ENCODE peak calls at places on chromosomes 7 and 10, in eight cellular contexts. One of them, this sample, is unnamed.

GRCh38 chr10:51399840-51400239 is 299.6 kb downstream of the CSTF2T start:
- DNase-seq in progenitor cell of endocrine pancreas: no peak
- DNase-seq in A673: no peak
- DNase-seq in stimulated activated CD4-positive, alpha-beta T cell treated with anti-CD3 and anti-CD28 coated beads, TNF-alpha, amount 100 ng/mL, for 4 hours: no peak
- DNase-seq in Calu3: no peak
- DNase-seq in WTC11: no peak
- DNase-seq in GM04504: no peak
- DNase-seq in adipocyte: no peak
- DNase-seq in this sample: no peak

GRCh38 chr7:158056761-158057160 is 530.9 kb downstream of the PTPRN2 start:
- DNase-seq in progenitor cell of endocrine pancreas: no peak
- DNase-seq in A673: no peak
- DNase-seq in stimulated activated CD4-positive, alpha-beta T cell treated with anti-CD3 and anti-CD28 coated beads, TNF-alpha, amount 100 ng/mL, for 4 hours: no peak
- DNase-seq in Calu3: no peak
- DNase-seq in WTC11: no peak
- DNase-seq in GM04504: no peak
- DNase-seq in adipocyte: no peak
- DNase-seq in this sample: no peak

GRCh38 chr7:147022056-147022455 is 905.5 kb downstream of the CNTNAP2 start:
- DNase-seq in progenitor cell of endocrine pancreas: no peak
- DNase-seq in A673: no peak
- DNase-seq in stimulated activated CD4-positive, alpha-beta T cell treated with anti-CD3 and anti-CD28 coated beads, TNF-alpha, amount 100 ng/mL, for 4 hours: no peak
- DNase-seq in Calu3: no peak
- DNase-seq in WTC11: no peak
- DNase-seq in GM04504: no peak
- DNase-seq in adipocyte: peak; percentile 54
- DNase-seq in this sample: no peak

GRCh38 chr7:141695803-141696289 is 6.1 kb downstream of the DENND11 start:
- DNase-seq in progenitor cell of endocrine pancreas: no peak
- DNase-seq in A673: no peak
- DNase-seq in stimulated activated CD4-positive, alpha-beta T cell treated with anti-CD3 and anti-CD28 coated beads, TNF-alpha, amount 100 ng/mL, for 4 hours: no peak
- DNase-seq in Calu3: no peak
- DNase-seq in WTC11: no peak
- DNase-seq in GM04504: no peak
- DNase-seq in adipocyte: no peak
- DNase-seq in this sample: no peak

GRCh38 chr7:148782757-148783456 is 84.2 kb downstream of the CUL1 start:
- DNase-seq in progenitor cell of endocrine pancreas: no peak
- DNase-seq in A673: no peak
- DNase-seq in stimulated activated CD4-positive, alpha-beta T cell treated with anti-CD3 and anti-CD28 coated beads, TNF-alpha, amount 100 ng/mL, for 4 hours: no peak
- DNase-seq in Calu3: no peak
- DNase-seq in WTC11: no peak
- DNase-seq in GM04504: no peak
- DNase-seq in adipocyte: no peak
- DNase-seq in this sample: no peak

GRCh38 chr10:93745411-93746065 is 12.2 kb upstream of the LGI1 start:
- DNase-seq in progenitor cell of endocrine pancreas: no peak
- DNase-seq in A673: peak; percentile 37
- DNase-seq in stimulated activated CD4-positive, alpha-beta T cell treated with anti-CD3 and anti-CD28 coated beads, TNF-alpha, amount 100 ng/mL, for 4 hours: no peak
- DNase-seq in Calu3: no peak
- DNase-seq in WTC11: peak; percentile 68
- DNase-seq in GM04504: peak; percentile 15
- DNase-seq in adipocyte: peak; percentile 54
- DNase-seq in this sample: no peak

GRCh38 chr7:23471090-23471859 is 984 bp upstream of the IGF2BP3 start:
- DNase-seq in progenitor cell of endocrine pancreas: peak; percentile 81
- DNase-seq in A673: peak; percentile 96
- DNase-seq in stimulated activated CD4-positive, alpha-beta T cell treated with anti-CD3 and anti-CD28 coated beads, TNF-alpha, amount 100 ng/mL, for 4 hours: no peak
- DNase-seq in Calu3: peak; percentile 97
- DNase-seq in WTC11: peak; percentile 92
- DNase-seq in GM04504: no peak
- DNase-seq in adipocyte: peak; percentile 91
- DNase-seq in this sample: no peak

GRCh38 chr7:71846160-71846559 is 566.0 kb downstream of the CALN1 start:
- DNase-seq in progenitor cell of endocrine pancreas: no peak
- DNase-seq in A673: no peak
- DNase-seq in stimulated activated CD4-positive, alpha-beta T cell treated with anti-CD3 and anti-CD28 coated beads, TNF-alpha, amount 100 ng/mL, for 4 hours: no peak
- DNase-seq in Calu3: no peak
- DNase-seq in WTC11: peak; percentile 45
- DNase-seq in GM04504: no peak
- DNase-seq in adipocyte: no peak
- DNase-seq in this sample: no peak

GRCh38 chr7:75921479-75921878 is 6.5 kb downstream of the POR start:
- DNase-seq in progenitor cell of endocrine pancreas: no peak
- DNase-seq in A673: no peak
- DNase-seq in stimulated activated CD4-positive, alpha-beta T cell treated with anti-CD3 and anti-CD28 coated beads, TNF-alpha, amount 100 ng/mL, for 4 hours: no peak
- DNase-seq in Calu3: no peak
- DNase-seq in WTC11: no peak
- DNase-seq in GM04504: no peak
- DNase-seq in adipocyte: no peak
- DNase-seq in this sample: no peak

GRCh38 chr7:43725251-43725650 is 4.1 kb downstream of the COA1 start:
- DNase-seq in progenitor cell of endocrine pancreas: no peak
- DNase-seq in A673: no peak
- DNase-seq in stimulated activated CD4-positive, alpha-beta T cell treated with anti-CD3 and anti-CD28 coated beads, TNF-alpha, amount 100 ng/mL, for 4 hours: no peak
- DNase-seq in Calu3: no peak
- DNase-seq in WTC11: no peak
- DNase-seq in GM04504: no peak
- DNase-seq in adipocyte: peak; percentile 65
- DNase-seq in this sample: no peak

GRCh38 chr7:125641884-125642283 is 712.3 kb upstream of the POT1 start:
- DNase-seq in progenitor cell of endocrine pancreas: no peak
- DNase-seq in A673: peak; percentile 55
- DNase-seq in stimulated activated CD4-positive, alpha-beta T cell treated with anti-CD3 and anti-CD28 coated beads, TNF-alpha, amount 100 ng/mL, for 4 hours: no peak
- DNase-seq in Calu3: no peak
- DNase-seq in WTC11: no peak
- DNase-seq in GM04504: no peak
- DNase-seq in adipocyte: no peak
- DNase-seq in this sample: no peak

GRCh38 chr7:107147464-107148214 is 21.2 kb upstream of the HBP1 start:
- DNase-seq in progenitor cell of endocrine pancreas: no peak
- DNase-seq in A673: peak; percentile 42
- DNase-seq in stimulated activated CD4-positive, alpha-beta T cell treated with anti-CD3 and anti-CD28 coated beads, TNF-alpha, amount 100 ng/mL, for 4 hours: no peak
- DNase-seq in Calu3: peak; percentile 30
- DNase-seq in WTC11: peak; percentile 27
- DNase-seq in GM04504: no peak
- DNase-seq in adipocyte: peak; percentile 76
- DNase-seq in this sample: no peak

This sample was measured in activated CD4-positive, alpha-beta T cell treated with anti-CD3 and anti-CD28 coated beads, Interleukin-2, amount 50 U/mL, for 24 hours.